ENCODE peak calls at places on chromosomes 13 and 19, in ten cellular contexts. U is astrocyte, S is stomach, P is endothelial cell, E is transverse colon, X is colonic mucosa, C is mucosa of descending colon, G is lower leg skin, H is neural crest cell, T is uterus. V is an unnamed sample.

GRCh38 chr13:107222619-107223018 is 654.7 kb upstream of the ARGLU1 start:
- DNase-seq in P (no peak), H (no peak), S (no peak), T (no peak), U (no peak), E (no peak), C (no peak), G (no peak), X (no peak), V (no peak)

GRCh38 chr19:7074705-7075282 is 5.3 kb downstream of the ZNF557 start:
- DNase-seq in P (no peak), C (no peak), S (no peak), H (no peak), E (no peak), T (no peak), G (no peak), U (no peak), X (peak), V (no peak)

GRCh38 chr13:97254809-97255208 is 32.7 kb downstream of the MBNL2 start:
- DNase-seq in U (peak), G (no peak), P (no peak), S (no peak), H (no peak), X (no peak), E (no peak), C (no peak), T (no peak), V (no peak)

GRCh38 chr19:7953060-7953459 is 9.6 kb upstream of the TIMM44 start:
- DNase-seq in U (peak), H (no peak), T (no peak), X (no peak), G (no peak), E (no peak), C (peak), S (no peak), P (no peak), V (no peak)

GRCh38 chr13:50421457-50422130 is 406.4 kb downstream of the KCNRG start:
- DNase-seq in U (peak), C (no peak), X (no peak), H (no peak), S (no peak), T (no peak), G (no peak), E (no peak), P (no peak), V (no peak)

GRCh38 chr19:32457540-32457939 is 52.0 kb downstream of the DPY19L3 start:
- DNase-seq in H (no peak), U (no peak), C (no peak), G (no peak), T (no peak), P (no peak), S (no peak), X (no peak), E (no peak), V (no peak)

GRCh38 chr13:104385409-104385808 is 1319.2 kb upstream of the SLC10A2 start:
- DNase-seq in G (no peak), X (no peak), T (no peak), S (no peak), P (no peak), E (no peak), C (no peak), H (no peak), U (peak), V (no peak)

GRCh38 chr19:55620410-55620809 is 4.0 kb downstream of the ZNF784 start:
- DNase-seq in S (no peak), G (no peak), H (no peak), X (no peak), C (no peak), U (no peak), T (no peak), E (no peak), P (no peak), V (no peak)

GRCh38 chr19:22427587-22428298 is 5.6 kb upstream of the ZNF98 start:
- DNase-seq in P (no peak), E (no peak), C (no peak), U (no peak), X (no peak), G (no peak), H (no peak), S (no peak), T (no peak), V (no peak)

GRCh38 chr13:25288966-25289365 is 1.7 kb upstream of the MTMR6 start:
- DNase-seq in C (no peak), P (no peak), T (no peak), E (no peak), X (no peak), H (no peak), G (no peak), S (no peak), U (no peak), V (no peak)

GRCh38 chr13:84563611-84564010 is 681.3 kb upstream of the SLITRK1 start:
- DNase-seq in E (no peak), U (no peak), X (no peak), C (no peak), G (no peak), P (no peak), T (no peak), H (no peak), S (no peak), V (no peak)

GRCh38 chr19:13834308-13834790 is 39.1 kb downstream of the ZSWIM4 start:
- DNase-seq in P (no peak), H (no peak), E (no peak), T (peak), S (no peak), U (no peak), X (no peak), C (no peak), G (no peak), V (no peak)

GRCh38 chr13:40813662-40814454 is 24.4 kb downstream of the SLC25A15 start:
- DNase-seq in G (no peak), C (no peak), S (no peak), U (no peak), E (no peak), P (no peak), H (no peak), T (no peak), X (no peak), V (no peak)

GRCh38 chr19:4589579-4590410 is 30.3 kb upstream of the SEMA6B start:
- DNase-seq in H (peak), X (no peak), U (no peak), P (peak), G (no peak), T (no peak), C (no peak), E (no peak), S (no peak), V (no peak)

GRCh38 chr19:42032428-42032827 is 37.6 kb downstream of the GRIK5 start:
- DNase-seq in T (no peak), P (no peak), E (no peak), X (no peak), C (no peak), G (no peak), U (no peak), S (no peak), H (no peak), V (no peak)

GRCh38 chr13:72643339-72643989 is 84.0 kb downstream of the MZT1 start:
- DNase-seq in T (no peak), U (peak), G (no peak), C (no peak), H (peak), S (peak), E (peak), P (peak), X (peak), V (no peak)

GRCh38 chr13:34161829-34162544 is 344.0 kb downstream of the RFC3 start:
- DNase-seq in X (no peak), T (no peak), U (peak), S (no peak), H (no peak), G (no peak), E (no peak), C (no peak), P (no peak), V (no peak)

GRCh38 chr19:3065675-3066357 is 3.5 kb upstream of the TLE5 start:
- DNase-seq in T (no peak), U (no peak), S (peak), C (peak), P (no peak), H (no peak), X (peak), G (no peak), E (peak), V (no peak)

GRCh38 chr19:48111280-48111679 is 663 bp upstream of the PLA2G4C start:
- DNase-seq in C (no peak), H (no peak), U (no peak), P (no peak), G (no peak), S (no peak), X (no peak), E (no peak), T (no peak), V (no peak)

GRCh38 chr13:100833427-100833826 is 158.8 kb upstream of the TMTC4 start:
- DNase-seq in G (no peak), C (no peak), U (no peak), H (no peak), X (no peak), E (no peak), P (no peak), S (no peak), T (no peak), V (no peak)

GRCh38 chr13:100826441-100826840 is 151.8 kb upstream of the TMTC4 start:
- DNase-seq in E (no peak), S (no peak), T (no peak), U (no peak), C (no peak), G (no peak), P (no peak), X (no peak), H (no peak), V (no peak)

GRCh38 chr13:100827489-100828000 is 152.9 kb upstream of the TMTC4 start:
- DNase-seq in P (no peak), U (no peak), X (no peak), H (no peak), T (no peak), G (no peak), E (no peak), S (no peak), C (no peak), V (no peak)

GRCh38 chr13:100825551-100825950 is 151.0 kb upstream of the TMTC4 start:
- DNase-seq in C (no peak), T (no peak), H (no peak), E (no peak), S (no peak), X (no peak), P (no peak), U (peak), G (no peak), V (no peak)

GRCh38 chr13:100828226-100828625 is 153.6 kb upstream of the TMTC4 start:
- DNase-seq in G (no peak), C (no peak), U (no peak), P (peak), T (no peak), X (no peak), E (no peak), S (no peak), H (no peak), V (no peak)
- TF ChIP-seq CTCF in G (no peak), C (no peak), U (no peak), P (no peak), T (no peak), X (no peak), E (no peak), S (no peak), H (peak), V (no peak)

GRCh38 chr19:38323276-38323675 is 3.6 kb downstream of the KCNK6 start:
- DNase-seq in E (no peak), T (no peak), X (no peak), U (no peak), G (no peak), H (no peak), C (no peak), S (no peak), P (no peak), V (no peak)

GRCh38 chr19:38319421-38320258 is at the start of gene KCNK6:
- DNase-seq in H (peak), G (peak), S (peak), X (peak), U (peak), T (peak), E (peak), P (peak), C (peak), V (no peak)

GRCh38 chr19:38324431-38324830 is 4.8 kb downstream of the KCNK6 start:
- DNase-seq in C (no peak), G (no peak), P (no peak), U (no peak), E (no peak), T (no peak), X (no peak), H (no peak), S (no peak), V (no peak)

GRCh38 chr19:38320969-38321339 is 1.3 kb downstream of the KCNK6 start:
- DNase-seq in U (no peak), S (no peak), G (no peak), T (no peak), H (no peak), E (no peak), C (no peak), X (no peak), P (no peak), V (no peak)

DNA sequence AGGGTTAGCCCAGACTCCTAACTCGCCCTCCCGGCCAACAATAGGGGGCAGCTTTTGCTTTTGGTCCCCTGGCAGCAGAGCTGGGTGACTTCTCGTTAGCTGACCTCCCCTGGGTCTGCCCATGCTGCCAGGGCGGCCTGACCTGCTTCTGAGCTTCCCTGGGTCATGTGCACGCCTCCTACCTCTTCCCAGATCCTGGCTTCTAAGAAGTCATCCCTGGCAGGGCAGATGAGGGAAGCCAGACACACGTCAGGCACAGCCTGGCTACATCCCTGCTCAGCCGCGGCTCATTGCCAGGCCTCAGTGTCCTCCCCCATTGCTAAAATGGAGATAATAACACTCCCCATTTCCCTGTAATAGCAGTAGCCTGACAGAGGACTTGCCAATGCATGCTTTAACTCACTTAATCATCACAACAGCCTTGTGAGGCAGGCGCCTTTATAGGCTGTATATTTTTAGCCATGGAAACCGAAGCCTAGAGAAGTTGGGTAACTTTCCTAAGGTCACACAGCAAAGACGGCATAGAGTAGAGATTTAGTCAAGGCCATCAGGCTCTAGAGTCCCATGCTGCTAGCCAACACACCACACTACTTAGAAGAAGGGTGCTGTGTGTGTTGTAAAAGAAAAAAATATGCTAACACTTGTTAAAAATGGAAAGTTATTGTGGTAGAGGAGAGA is 2.1 kb downstream of the KCNK6 start:
- DNase-seq in P (no peak), H (no peak), G (no peak), U (peak), X (no peak), E (peak), S (no peak), T (peak), C (no peak), V (no peak)
- TF ChIP-seq CTCF in P (no peak), H (no peak), G (no peak), U (no peak), X (no peak), E (no peak), S (no peak), T (peak), C (no peak), V (no peak)

GRCh38 chr13:38535271-38535670 is 151.6 kb upstream of the FREM2 start:
- DNase-seq in T (no peak), U (no peak), H (no peak), C (no peak), E (no peak), G (no peak), P (no peak), X (no peak), S (no peak), V (no peak)

GRCh38 chr13:38527140-38527539 is 159.7 kb upstream of the FREM2 start:
- DNase-seq in U (no peak), E (no peak), G (no peak), T (no peak), X (no peak), H (no peak), S (no peak), C (no peak), P (no peak), V (no peak)

DNA sequence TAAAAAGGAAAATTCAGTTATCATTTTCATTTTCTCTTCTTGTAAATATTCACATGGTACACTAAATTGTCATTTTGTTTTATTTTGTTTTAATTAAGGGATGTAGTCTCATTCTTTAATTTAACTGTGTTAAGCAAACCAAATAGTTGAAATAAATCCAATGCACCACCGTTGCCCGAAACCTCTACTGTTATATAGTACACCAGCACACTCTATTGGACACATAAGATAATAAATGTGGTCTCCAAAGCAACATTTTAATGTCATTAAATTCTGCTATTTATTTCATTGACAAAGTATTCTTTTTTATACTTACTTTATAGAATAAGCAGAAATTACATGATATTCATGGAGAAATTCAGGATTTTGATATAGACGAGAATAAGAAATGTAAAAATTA is 156.4 kb upstream of the FREM2 start:
- DNase-seq in T (no peak), C (no peak), X (no peak), P (no peak), S (no peak), H (no peak), E (no peak), U (peak), G (no peak), V (no peak)
- TF ChIP-seq CTCF in T (peak), C (no peak), X (no peak), P (no peak), S (no peak), H (peak), E (peak), U (peak), G (no peak), V (peak)

GRCh38 chr13:55963934-55964333 is 1176.8 kb upstream of the PRR20A start:
- DNase-seq in P (no peak), S (no peak), T (no peak), G (no peak), U (no peak), E (no peak), C (no peak), X (no peak), H (no peak), V (no peak)
- TF ChIP-seq CTCF in P (no peak), S (no peak), T (no peak), G (no peak), U (no peak), E (no peak), C (no peak), X (no peak), H (no peak), V (no peak)

DNA sequence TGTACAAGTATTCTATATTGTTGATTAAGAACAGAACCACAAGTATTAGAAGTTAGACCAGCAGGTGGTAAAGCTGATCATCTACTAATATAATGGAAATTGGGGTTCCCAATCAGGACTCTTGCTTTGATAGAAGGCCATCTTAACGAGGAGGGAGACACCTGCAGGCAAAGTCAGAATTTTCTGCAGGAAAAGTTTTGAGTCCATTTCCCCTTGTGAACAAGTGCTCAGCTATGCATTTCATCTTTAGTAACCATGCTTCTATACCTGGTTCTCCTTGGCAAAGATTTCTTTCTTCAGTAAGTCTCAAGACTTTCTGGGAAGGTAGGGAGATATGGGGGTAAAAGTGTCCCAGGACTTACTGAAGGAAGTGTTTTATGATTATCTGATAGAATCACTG is 36.1 kb upstream of the USPL1 start:
- DNase-seq in C (no peak), T (no peak), G (no peak), S (no peak), U (no peak), H (no peak), P (peak), X (peak), E (no peak), V (no peak)
- TF ChIP-seq CTCF in C (no peak), T (no peak), G (no peak), S (peak), U (peak), H (peak), P (no peak), X (no peak), E (no peak), V (no peak)

DNA sequence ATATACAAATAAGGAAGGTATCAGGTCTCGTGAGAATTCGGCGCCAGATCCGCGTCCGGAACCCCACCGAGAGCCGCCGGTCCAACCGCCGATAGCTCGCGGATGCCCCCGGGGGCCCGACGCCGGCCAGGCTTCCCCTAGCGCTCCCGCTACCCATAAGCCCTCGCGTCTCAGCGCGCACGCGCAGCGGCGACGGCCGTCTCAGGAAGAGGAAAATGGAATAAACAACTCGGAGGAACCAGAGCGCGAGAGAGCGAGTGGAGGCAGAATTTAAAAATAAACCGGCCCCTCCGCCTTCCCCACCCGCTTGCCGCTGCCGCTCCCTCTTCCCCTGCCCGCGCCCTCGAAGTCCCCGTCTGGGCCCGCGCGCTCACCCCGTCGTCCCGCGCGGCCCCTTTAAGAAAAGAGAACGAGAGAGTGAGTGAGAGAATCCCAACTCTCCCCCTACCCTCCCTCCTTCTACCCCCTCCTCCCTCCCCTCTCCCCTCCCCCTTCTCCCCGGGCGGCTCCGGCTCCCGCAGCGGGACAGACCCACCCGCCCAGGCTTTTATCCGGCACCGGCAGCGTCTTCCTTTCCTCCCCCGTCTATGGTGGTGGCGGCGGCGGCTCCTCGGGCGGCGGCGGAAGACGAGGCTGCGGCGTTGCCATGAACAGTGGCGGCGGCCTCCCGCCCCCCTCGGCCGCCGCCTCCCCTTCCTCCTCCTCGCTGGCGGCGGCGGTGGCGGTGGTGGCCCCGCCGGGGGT is at the start of gene PAN3:
- DNase-seq in S (peak), U (peak), X (peak), C (peak), T (peak), E (peak), P (peak), G (peak), H (peak), V (peak)
- TF ChIP-seq CTCF in S (no peak), U (no peak), X (no peak), C (no peak), T (peak), E (no peak), P (no peak), G (no peak), H (no peak), V (no peak)

GRCh38 chr19:1601613-1602064 is 3.6 kb downstream of the UQCR11 start:
- DNase-seq in C (no peak), H (no peak), S (no peak), T (no peak), E (no peak), X (no peak), P (no peak), G (no peak), U (no peak), V (no peak)
- TF ChIP-seq CTCF in C (no peak), H (peak), S (no peak), T (no peak), E (peak), X (no peak), P (peak), G (no peak), U (no peak), V (peak)

V was measured in mesothelial cell of epicardium.